ENCODE peak calls at places on chromosomes 5 and 9, in seven cellular contexts. X, M, B, U, K, E and Y are unnamed samples.

GRCh38 chr9:134158753-134159392 is 5.5 kb downstream of the RNU6ATAC start:
- DNase-seq in K (no peak), B (no peak), X (no peak), E (no peak), U (no peak), M (no peak), Y (no peak)

GRCh38 chr9:91253488-91253887 is 108.2 kb downstream of the AUH start:
- DNase-seq in M (peak; percentile 90), K (no peak), B (no peak), X (peak; percentile 31), U (no peak), E (peak; percentile 33), Y (no peak)

GRCh38 chr9:119588874-119589560 is 219.8 kb upstream of the BRINP1 start:
- DNase-seq in X (no peak), K (no peak), E (no peak), U (no peak), M (peak; percentile 6), B (no peak), Y (no peak)

GRCh38 chr9:79629721-79630120 is 58.0 kb downstream of the TLE4 start:
- DNase-seq in B (no peak), X (no peak), U (no peak), M (no peak), E (no peak), K (no peak), Y (no peak)

GRCh38 chr9:113281356-113281755 is 5.9 kb downstream of the PRPF4 start:
- DNase-seq in X (no peak), K (no peak), E (no peak), M (no peak), U (no peak), B (no peak), Y (no peak)

GRCh38 chr5:120252839-120253238 is 211.3 kb upstream of the PRR16 start:
- DNase-seq in U (no peak), E (peak; percentile 57), K (no peak), X (peak; percentile 62), B (no peak), M (no peak), Y (no peak)

GRCh38 chr9:214488-215448 is at the start of gene DOCK8:
- DNase-seq in U (peak; percentile 89), E (no peak), B (peak; percentile 83), M (peak; percentile 80), K (peak; percentile 59), X (no peak), Y (peak; percentile 83)

GRCh38 chr5:166164211-166164610 is 2127.2 kb upstream of the WWC1 start:
- DNase-seq in U (no peak), E (no peak), M (no peak), B (no peak), K (no peak), X (no peak), Y (no peak)

GRCh38 chr5:139100825-139101224 is 97.3 kb downstream of the SIL1 start:
- DNase-seq in E (peak; percentile 49), K (no peak), M (no peak), B (no peak), U (no peak), X (peak; percentile 75), Y (no peak)

GRCh38 chr5:81232449-81233079 is 558 bp upstream of the CKMT2 start:
- DNase-seq in X (no peak), B (peak; percentile 38), M (no peak), K (no peak), U (peak; percentile 53), E (peak; percentile 24), Y (peak; percentile 70)

GRCh38 chr9:108033976-108034964 is 544.7 kb upstream of the KLF4 start:
- DNase-seq in M (no peak), B (no peak), E (peak; percentile 31), K (no peak), U (no peak), X (peak; percentile 94), Y (peak; percentile 53)

GRCh38 chr9:38079410-38080105 is 10.5 kb upstream of the SHB start:
- DNase-seq in M (no peak), K (no peak), E (no peak), X (peak; percentile 48), U (peak; percentile 35), B (peak; percentile 26), Y (no peak)

GRCh38 chr5:107274576-107274975 is 396.2 kb downstream of the EFNA5 start:
- DNase-seq in K (no peak), U (no peak), X (peak; percentile 11), E (no peak), M (no peak), B (no peak), Y (no peak)

GRCh38 chr5:143582869-143583268 is 179.4 kb upstream of the NR3C1 start:
- DNase-seq in K (no peak), E (peak; percentile 58), B (no peak), X (peak; percentile 83), M (no peak), U (no peak), Y (peak; percentile 43)

GRCh38 chr5:96151891-96152290 is 190.2 kb upstream of the ELL2 start:
- DNase-seq in X (peak; percentile 19), K (no peak), M (no peak), U (no peak), E (peak; percentile 49), B (no peak), Y (no peak)

GRCh38 chr9:115211413-115212204 is 93.7 kb upstream of the TNC start:
- DNase-seq in E (peak; percentile 76), U (no peak), B (no peak), X (peak; percentile 62), K (no peak), M (no peak), Y (no peak)

GRCh38 chr9:116499986-116500871 is 186.9 kb upstream of the TRIM32 start:
- DNase-seq in B (no peak), U (no peak), K (no peak), E (peak; percentile 49), M (peak; percentile 85), X (peak; percentile 71), Y (no peak)

GRCh38 chr9:114196924-114197570 is 41.7 kb downstream of the COL27A1 start:
- DNase-seq in U (no peak), X (peak; percentile 32), K (no peak), E (no peak), B (no peak), M (no peak), Y (no peak)

GRCh38 chr9:132391446-132391845 is 15.2 kb downstream of the TTF1 start:
- DNase-seq in K (no peak), M (no peak), B (no peak), U (no peak), E (no peak), X (no peak), Y (no peak)
- H2AK5ac ChIP-seq in K (no peak overlapping the region), M (no peak overlapping the region), B (no peak overlapping the region), U (no peak overlapping the region), E (no peak overlapping the region), X (no peak overlapping the region), Y (no peak overlapping the region)

GRCh38 chr5:60585618-60586017 is 114.3 kb downstream of the DEPDC1B start:
- DNase-seq in B (no peak), E (no peak), M (no peak), U (no peak), X (no peak), K (no peak), Y (no peak)

GRCh38 chr5:60578295-60578694 is 121.7 kb downstream of the DEPDC1B start:
- DNase-seq in B (no peak), U (no peak), M (peak; percentile 25), X (no peak), E (no peak), K (no peak), Y (peak; percentile 11)

GRCh38 chr5:60586307-60586901 is 113.6 kb downstream of the DEPDC1B start:
- DNase-seq in E (peak; percentile 61), K (no peak), X (peak; percentile 50), M (peak; percentile 5), U (no peak), B (no peak), Y (no peak)

GRCh38 chr5:60584304-60584703 is 115.7 kb downstream of the DEPDC1B start:
- DNase-seq in X (no peak), B (no peak), U (no peak), E (no peak), K (no peak), M (no peak), Y (no peak)

GRCh38 chr5:60583598-60583997 is 116.4 kb downstream of the DEPDC1B start:
- DNase-seq in E (no peak), U (no peak), B (no peak), K (no peak), M (no peak), X (no peak), Y (no peak)
- H4K8ac ChIP-seq in E (no peak overlapping the region), U (no peak overlapping the region), B (no peak overlapping the region), K (no peak overlapping the region), M (no peak overlapping the region), X (no peak overlapping the region), Y (no peak overlapping the region)

DNA sequence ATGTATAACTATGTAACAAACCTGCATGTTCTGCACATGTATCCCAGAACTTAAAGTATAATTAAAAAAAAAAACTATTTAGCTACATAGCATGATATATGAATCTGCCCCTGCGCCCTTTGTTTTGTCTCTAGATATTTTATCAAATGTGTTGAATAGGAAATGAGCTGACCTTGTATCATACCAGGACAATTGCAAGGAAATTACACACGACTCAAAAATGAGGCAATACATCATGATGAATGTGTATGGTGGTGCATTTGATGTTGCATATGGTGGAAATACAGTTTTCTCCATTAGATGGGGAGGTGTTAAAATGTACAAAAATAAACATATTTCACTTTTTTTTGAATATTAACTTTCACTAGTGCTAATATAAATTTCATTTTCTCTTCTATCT is 28.6 kb upstream of the CEP78 start:
- DNase-seq in B (no peak), U (no peak), K (no peak), E (no peak), M (no peak), X (no peak), Y (no peak)
- H2AK5ac ChIP-seq in B (no peak overlapping the region), U (no peak overlapping the region), K (no peak overlapping the region), E (no peak overlapping the region), M (no peak overlapping the region), X (no peak overlapping the region), Y (no peak overlapping the region)

GRCh38 chr5:179195561-179196419 is 135.6 kb downstream of the ZNF354C start:
- DNase-seq in B (no peak), K (no peak), U (no peak), M (no peak), E (no peak), X (no peak), Y (no peak)

GRCh38 chr5:179194201-179194910 is 134.2 kb downstream of the ZNF354C start:
- DNase-seq in M (no peak), K (no peak), U (no peak), B (no peak), E (no peak), X (no peak), Y (no peak)

GRCh38 chr5:179196420-179197079 is 136.4 kb downstream of the ZNF354C start:
- DNase-seq in M (no peak), B (no peak), X (no peak), E (no peak), K (no peak), U (no peak), Y (no peak)

GRCh38 chr5:179193746-179194145 is 133.6 kb downstream of the ZNF354C start:
- DNase-seq in M (no peak), B (no peak), E (no peak), X (no peak), U (no peak), K (no peak), Y (no peak)

DNA sequence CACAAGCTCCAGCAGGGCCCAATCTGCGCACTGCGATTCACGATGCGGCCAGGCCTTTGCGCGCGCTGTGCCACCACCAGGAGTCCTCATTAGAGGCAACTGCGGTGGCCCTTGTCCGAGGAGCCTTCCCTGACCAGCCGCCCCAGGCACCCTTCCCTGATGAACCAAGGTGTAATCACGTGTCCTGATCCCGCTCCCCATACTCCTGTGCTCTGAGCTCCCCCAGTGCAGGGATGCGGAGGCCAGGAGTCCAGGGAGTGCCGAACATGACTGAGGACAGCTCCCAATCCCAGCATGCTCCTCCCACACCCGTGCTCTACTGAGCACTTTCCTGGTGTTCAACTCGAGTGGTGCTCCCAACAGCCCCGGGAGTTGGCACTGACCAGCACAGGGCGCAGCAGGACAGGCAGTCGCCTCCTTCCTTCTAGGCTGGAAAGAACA is 134.8 kb downstream of the ZNF354C start:
- DNase-seq in M (no peak), U (no peak), X (no peak), E (no peak), B (no peak), K (no peak), Y (no peak)
- H4K8ac ChIP-seq in M (no peak overlapping the region), U (peak overlapping the region; percentile 53), X (no peak overlapping the region), E (no peak overlapping the region), B (no peak overlapping the region), K (peak overlapping the region; percentile 73), Y (no peak overlapping the region)